ENCODE peak calls at places on chromosomes 5 and 9, in nine cellular contexts. T is astrocyte of the spinal cord; S is tibial nerve; W is CD8-positive, alpha-beta T cell; C is left ventricle myocardium inferior; H is body of pancreas; O is right lobe of liver; A is pancreas; J is cardiac muscle cell. E is an unnamed sample.

GRCh38 chr5:50984628-50985027 is 318.2 kb downstream of the PARP8 start:
- DNase-seq in T (no peak), S (no peak), W (no peak), C (no peak), H (no peak), O (no peak), A (no peak), J (no peak), E (no peak)

GRCh38 chr5:177540438-177540837 is 13.9 kb downstream of the FAM193B start:
- DNase-seq in T (no peak), S (no peak), W (no peak), C (no peak), H (no peak), O (no peak), A (no peak), J (no peak), E (peak)

GRCh38 chr5:95941756-95942155 is 19.9 kb downstream of the ELL2 start:
- DNase-seq in T (no peak), S (no peak), W (no peak), C (no peak), H (no peak), O (no peak), A (no peak), J (no peak), E (no peak)

GRCh38 chr5:142684508-142685031 is 1.3 kb downstream of the FGF1 start:
- DNase-seq in T (no peak), S (no peak), W (no peak), C (no peak), H (no peak), O (no peak), A (no peak), J (no peak), E (no peak)

GRCh38 chr5:1820381-1820780 is 19.2 kb downstream of the NDUFS6 start:
- DNase-seq in T (no peak), S (no peak), W (no peak), C (no peak), H (no peak), O (no peak), A (no peak), J (no peak), E (no peak)

GRCh38 chr9:111052831-111053230 is 14.6 kb upstream of the LPAR1 start:
- DNase-seq in T (peak), S (no peak), W (no peak), C (no peak), H (no peak), O (no peak), A (no peak), J (no peak), E (no peak)

GRCh38 chr5:96114736-96115466 is 153.2 kb upstream of the ELL2 start:
- DNase-seq in T (peak), S (no peak), W (no peak), C (no peak), H (no peak), O (no peak), A (no peak), J (no peak), E (no peak)

GRCh38 chr9:105557804-105558610 is at the start of gene FKTN:
- DNase-seq in T (peak), S (peak), W (peak), C (peak), H (peak), O (peak), A (peak), J (peak), E (peak)

GRCh38 chr5:81749186-81749561 is 1.7 kb downstream of the SSBP2 start:
- DNase-seq in T (no peak), S (no peak), W (no peak), C (no peak), H (peak), O (no peak), A (no peak), J (peak), E (no peak)

GRCh38 chr5:38607396-38607795 is 51.0 kb upstream of the LIFR start:
- DNase-seq in T (peak), S (no peak), W (no peak), C (no peak), H (peak), O (no peak), A (no peak), J (no peak), E (no peak)

GRCh38 chr5:135454946-135455345 is 2.8 kb upstream of the TIFAB start:
- DNase-seq in T (no peak), S (no peak), W (no peak), C (no peak), H (no peak), O (no peak), A (no peak), J (no peak), E (no peak)

GRCh38 chr9:91071185-91071990 is 269.8 kb downstream of the SYK start:
- DNase-seq in T (peak), S (no peak), W (no peak), C (no peak), H (no peak), O (no peak), A (no peak), J (no peak), E (peak)

GRCh38 chr5:145859897-145860296 is 12.9 kb downstream of the GRXCR2 start:
- DNase-seq in T (no peak), S (no peak), W (no peak), C (no peak), H (no peak), O (no peak), A (no peak), J (no peak), E (no peak)

GRCh38 chr5:72214168-72214567 is 105.9 kb downstream of the MRPS27 start:
- DNase-seq in T (no peak), S (no peak), W (no peak), C (no peak), H (no peak), O (no peak), A (no peak), J (no peak), E (no peak)

GRCh38 chr9:131545003-131545785 is at the start of gene PRRT1B:
- DNase-seq in T (no peak), S (no peak), W (no peak), C (no peak), H (peak), O (peak), A (peak), J (no peak), E (no peak)

GRCh38 chr9:17509151-17509550 is 69.7 kb upstream of the SH3GL2 start:
- DNase-seq in T (no peak), S (no peak), W (no peak), C (no peak), H (no peak), O (no peak), A (no peak), J (no peak), E (no peak)

GRCh38 chr5:136638084-136638483 is 272.7 kb upstream of the TRPC7 start:
- DNase-seq in T (no peak), S (no peak), W (no peak), C (no peak), H (no peak), O (no peak), A (no peak), J (no peak), E (no peak)

GRCh38 chr5:157558681-157559080 is 16.9 kb downstream of the ADAM19 start:
- DNase-seq in T (no peak), S (no peak), W (no peak), C (no peak), H (no peak), O (no peak), A (no peak), J (no peak), E (no peak)

GRCh38 chr5:68396722-68397121 is 181.2 kb downstream of the PIK3R1 start:
- DNase-seq in T (no peak), S (no peak), W (no peak), C (no peak), H (peak), O (no peak), A (no peak), J (no peak), E (no peak)

GRCh38 chr9:26261503-26262330 is 583.5 kb upstream of the TUSC1 start:
- DNase-seq in T (peak), S (no peak), W (no peak), C (no peak), H (no peak), O (no peak), A (no peak), J (no peak), E (no peak)

GRCh38 chr5:128487041-128487440 is 51.0 kb downstream of the FBN2 start:
- DNase-seq in T (no peak), S (no peak), W (no peak), C (no peak), H (no peak), O (no peak), A (no peak), J (no peak), E (no peak)

GRCh38 chr5:40679998-40680681 is 425 bp downstream of the PTGER4 start:
- DNase-seq in T (no peak), S (no peak), W (no peak), C (peak), H (peak), O (peak), A (peak), J (no peak), E (no peak)

GRCh38 chr5:145668714-145669113 is 166.4 kb downstream of the PRELID2 start:
- DNase-seq in T (no peak), S (no peak), W (no peak), C (no peak), H (no peak), O (no peak), A (no peak), J (no peak), E (no peak)

GRCh38 chr9:34363619-34364351 is 12.9 kb downstream of the MYORG start:
- DNase-seq in T (peak), S (no peak), W (no peak), C (peak), H (no peak), O (no peak), A (no peak), J (no peak), E (no peak)

GRCh38 chr5:139872052-139872766 is 76.6 kb downstream of the PSD2 start:
- DNase-seq in T (no peak), S (no peak), W (no peak), C (no peak), H (no peak), O (peak), A (no peak), J (no peak), E (no peak)

GRCh38 chr9:70340572-70340971 is 73.9 kb downstream of the KLF9 start:
- DNase-seq in T (peak), S (no peak), W (no peak), C (no peak), H (no peak), O (no peak), A (no peak), J (peak), E (no peak)

GRCh38 chr5:152532714-152533113 is 127.6 kb upstream of the NMUR2 start:
- DNase-seq in T (peak), S (peak), W (no peak), C (no peak), H (no peak), O (no peak), A (no peak), J (peak), E (peak)

GRCh38 chr5:120457839-120458507 is 6.1 kb upstream of the PRR16 start:
- DNase-seq in T (peak), S (peak), W (peak), C (peak), H (peak), O (peak), A (peak), J (peak), E (peak)

GRCh38 chr9:91197232-91198181 is 164.2 kb downstream of the AUH start:
- DNase-seq in T (peak), S (peak), W (no peak), C (peak), H (peak), O (peak), A (peak), J (no peak), E (no peak)

DNA sequence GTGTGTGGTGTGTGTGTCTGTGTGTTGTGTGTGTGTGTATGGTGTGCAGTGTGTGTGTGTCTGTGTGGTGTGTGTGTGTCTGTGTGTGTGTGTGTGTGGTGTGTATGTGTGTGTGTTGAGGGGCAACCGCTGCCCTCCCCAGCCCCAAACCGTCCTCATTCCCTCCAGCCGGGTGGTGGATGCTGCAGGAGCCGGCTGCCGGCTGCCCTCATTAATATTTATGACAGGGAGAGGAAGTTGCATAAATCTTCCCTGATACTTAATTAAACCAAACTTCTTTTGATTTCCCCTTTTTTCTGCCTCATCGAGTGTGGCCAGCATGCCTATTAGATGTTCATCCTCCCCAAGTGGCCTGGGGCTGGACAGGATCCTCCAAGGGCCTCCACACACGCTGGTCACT is 121.4 kb upstream of the MVB12B start:
- DNase-seq in T (no peak), S (no peak), W (no peak), C (no peak), H (no peak), O (no peak), A (no peak), J (no peak), E (no peak)
- H3K4me3 ChIP-seq in T (no peak), S (no peak), W (no peak), C (no peak), H (no peak), O (no peak), A (no peak), J (no peak), E (no peak)

GRCh38 chr5:61139094-61139873 is 23.0 kb downstream of the SMIM15 start:
- DNase-seq in T (no peak), S (no peak), W (no peak), C (no peak), H (no peak), O (no peak), A (no peak), J (no peak), E (no peak)
- TF ChIP-seq CTCF in T (peak), S (no peak), W (no peak), C (no peak), H (peak), O (peak), A (no peak), J (peak), E (peak)

GRCh38 chr5:103360475-103360874 is 101.9 kb downstream of the MACIR start:
- DNase-seq in T (no peak), S (no peak), W (no peak), C (no peak), H (no peak), O (no peak), A (no peak), J (no peak), E (no peak)

GRCh38 chr5:103356344-103357091 is 98.0 kb downstream of the MACIR start:
- DNase-seq in T (no peak), S (no peak), W (no peak), C (no peak), H (no peak), O (no peak), A (no peak), J (no peak), E (peak)

GRCh38 chr5:103355590-103355989 is 97.0 kb downstream of the MACIR start:
- DNase-seq in T (no peak), S (no peak), W (no peak), C (no peak), H (no peak), O (no peak), A (no peak), J (no peak), E (no peak)

GRCh38 chr5:103357636-103358035 is 99.1 kb downstream of the MACIR start:
- DNase-seq in T (no peak), S (no peak), W (no peak), C (no peak), H (no peak), O (no peak), A (no peak), J (no peak), E (no peak)

GRCh38 chr5:103358305-103358996 is 99.9 kb downstream of the MACIR start:
- DNase-seq in T (no peak), S (no peak), W (no peak), C (no peak), H (no peak), O (no peak), A (no peak), J (peak), E (no peak)
- H3K4me3 ChIP-seq in T (no peak), S (no peak), W (no peak), C (no peak), H (no peak), O (no peak), A (no peak), J (no peak), E (no peak)

DNA sequence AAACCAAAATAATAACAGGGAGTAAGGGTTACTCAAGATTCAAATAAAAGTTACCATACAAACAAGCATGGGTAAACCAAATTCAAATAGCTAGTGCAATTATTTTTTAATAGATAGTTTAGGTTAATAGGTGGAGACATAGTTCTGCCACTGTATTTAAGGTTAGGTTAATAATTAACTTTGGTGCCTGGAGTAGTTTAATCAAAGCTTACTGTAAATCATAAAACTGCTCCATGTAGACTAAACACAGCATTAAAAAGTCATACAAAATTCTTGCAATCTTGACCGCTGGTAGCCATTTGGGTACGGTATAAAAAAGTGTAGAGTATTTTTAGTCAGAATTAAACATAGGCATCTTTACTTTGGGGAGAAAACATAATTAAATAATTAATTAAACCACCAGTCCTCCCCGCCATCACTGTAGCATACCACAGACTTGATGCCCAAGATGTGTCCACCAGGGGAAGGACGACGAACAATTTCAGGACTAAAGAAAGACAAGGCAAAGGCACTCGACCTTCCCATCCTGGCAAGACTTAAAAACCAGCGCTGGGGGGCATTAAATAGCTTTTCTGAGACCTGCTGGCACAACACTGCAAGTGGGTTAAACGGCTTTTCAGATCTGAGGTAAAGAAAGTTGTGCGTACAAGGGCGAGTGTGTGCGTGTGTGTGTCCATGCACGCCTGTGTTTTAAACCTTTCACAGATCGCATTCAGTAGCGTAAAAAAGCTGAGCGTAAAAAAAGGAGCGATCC is 2.9 kb downstream of the SEMA6A start:
- DNase-seq in T (peak), S (no peak), W (no peak), C (no peak), H (peak), O (no peak), A (no peak), J (peak), E (no peak)
- TF ChIP-seq CTCF in T (no peak), S (no peak), W (no peak), C (no peak), H (peak), O (no peak), A (no peak), J (no peak), E (no peak)

DNA sequence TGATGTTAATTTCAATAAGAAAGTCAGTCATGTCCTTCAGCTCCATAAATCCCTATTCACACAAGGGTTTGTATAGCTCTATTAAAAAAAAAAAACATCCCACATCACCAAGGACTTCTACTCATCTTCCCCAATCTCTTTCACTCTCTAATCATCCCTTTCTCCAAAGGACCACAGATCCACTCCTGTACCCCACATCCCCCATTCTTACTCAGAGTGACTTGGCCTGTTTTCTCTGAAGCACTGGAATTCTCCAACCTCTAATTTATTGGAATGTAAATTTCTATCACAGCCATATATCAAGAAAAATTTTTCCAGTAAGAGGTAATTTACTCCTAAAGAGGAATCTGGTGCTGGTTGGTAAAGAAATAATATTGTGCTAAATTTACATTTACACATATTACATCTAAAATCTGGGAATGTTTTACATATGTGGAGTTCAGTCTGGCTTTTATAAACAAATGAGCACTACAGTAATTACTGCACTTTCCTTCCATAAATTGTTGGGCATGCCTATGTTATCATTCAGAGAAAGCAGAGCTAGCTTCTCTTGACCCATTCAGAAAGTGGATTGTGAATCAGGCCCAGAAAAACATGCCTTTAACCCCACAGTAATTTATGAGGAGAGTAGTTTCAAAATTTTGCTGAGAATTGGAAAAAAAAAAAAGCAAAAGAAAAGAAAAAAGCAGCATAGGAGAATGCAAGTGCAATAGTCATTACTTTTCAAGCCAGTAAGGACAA is 399.5 kb upstream of the TNC start:
- DNase-seq in T (peak), S (no peak), W (no peak), C (no peak), H (no peak), O (no peak), A (no peak), J (no peak), E (no peak)
- H3K4me3 ChIP-seq in T (no peak), S (no peak), W (no peak), C (no peak), H (no peak), O (no peak), A (no peak), J (no peak), E (no peak)

DNA sequence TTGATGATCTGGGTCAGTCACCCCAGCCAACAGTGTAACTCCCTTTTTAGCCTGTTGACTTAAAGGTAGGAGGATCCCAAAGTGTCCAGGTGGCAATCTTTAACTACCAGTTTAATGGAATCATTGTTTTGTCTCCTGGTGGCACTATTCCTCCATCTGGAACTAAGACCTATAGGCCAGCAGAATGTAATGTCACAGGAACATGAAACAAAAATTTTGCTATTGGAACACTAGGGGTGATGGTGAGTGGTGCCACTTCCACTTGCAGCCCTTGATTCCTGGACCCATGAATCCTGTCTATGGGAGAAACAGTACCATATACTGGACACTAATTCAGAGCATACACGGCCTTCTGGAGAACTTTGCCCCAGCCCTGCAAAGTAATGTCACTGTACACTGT is 219.5 kb upstream of the RASA1 start:
- DNase-seq in T (no peak), S (no peak), W (no peak), C (no peak), H (no peak), O (no peak), A (no peak), J (no peak), E (peak)
- TF ChIP-seq CTCF in T (no peak), S (no peak), W (no peak), C (no peak), H (no peak), O (no peak), A (no peak), J (no peak), E (no peak)

GRCh38 chr9:14349141-14349817 is 35.3 kb upstream of the NFIB start:
- DNase-seq in T (peak), S (no peak), W (no peak), C (no peak), H (no peak), O (no peak), A (no peak), J (no peak), E (no peak)
- H3K4me3 ChIP-seq in T (peak), S (peak), W (no peak), C (peak), H (peak), O (peak), A (peak), J (peak), E (no peak)